ENCODE peak calls at places on chromosomes 7 and 10, in four cellular contexts. J is lower lobe of right lung, T is IMR-90, W is thoracic aorta. F is an unnamed sample. For H3K9me3, the result is how much of the 10 kb centered on the place peaks cover.

GRCh38 chr7:107660381-107661080 is at the start of gene SLC26A4:
- DNase-seq in J (no peak), T (no peak), W (no peak), F (no peak)

GRCh38 chr10:18140149-18140956 is at the start of gene CACNB2:
- DNase-seq in J (peak), T (peak), W (no peak), F (no peak)

GRCh38 chr10:124998624-124999291 is 56.8 kb downstream of the ZRANB1 start:
- DNase-seq in J (peak), T (no peak), W (no peak), F (no peak)

GRCh38 chr7:104979167-104979841 is 34.7 kb upstream of the KMT2E start:
- DNase-seq in J (no peak), T (peak), W (no peak), F (no peak)

GRCh38 chr10:75708060-75708459 is 276.6 kb downstream of the LRMDA start:
- DNase-seq in J (no peak), T (no peak), W (no peak), F (no peak)

GRCh38 chr7:69845721-69846495 is 247.6 kb downstream of the AUTS2 start:
- DNase-seq in J (no peak), T (no peak), W (no peak), F (no peak)

GRCh38 chr10:118568327-118568848 is 27.1 kb downstream of the PRLHR start:
- DNase-seq in J (no peak), T (peak), W (no peak), F (peak)

GRCh38 chr10:79189853-79190435 is 121.2 kb downstream of the ZMIZ1 start:
- DNase-seq in J (no peak), T (peak), W (no peak), F (no peak)

GRCh38 chr10:72375173-72375572 is 20.5 kb upstream of the DNAJB12 start:
- DNase-seq in J (no peak), T (peak), W (no peak), F (no peak)

GRCh38 chr7:22860784-22861482 is 38.3 kb upstream of the TOMM7 start:
- DNase-seq in J (no peak), T (no peak), W (no peak), F (no peak)

GRCh38 chr10:73744690-73744994 is 470 bp downstream of the SEC24C start:
- DNase-seq in J (peak), T (peak), W (peak), F (no peak)

GRCh38 chr10:51137741-51138529 is 63.6 kb downstream of the PRKG1 start:
- DNase-seq in J (no peak), T (peak), W (no peak), F (no peak)

GRCh38 chr7:106583133-106583532 is 77.8 kb downstream of the CCDC71L start:
- DNase-seq in J (no peak), T (peak), W (no peak), F (peak)

GRCh38 chr7:99002827-99003212 is 124.5 kb downstream of the TRRAP start:
- DNase-seq in J (no peak), T (no peak), W (no peak), F (no peak)

GRCh38 chr10:97425964-97426775 is at the start of gene PGAM1:
- DNase-seq in J (peak), T (peak), W (peak), F (peak)

GRCh38 chr10:131853610-131853964 is 47.2 kb upstream of the PPP2R2D start:
- DNase-seq in J (no peak), T (no peak), W (no peak), F (no peak)

GRCh38 chr10:48804740-48805182 is 120.1 kb downstream of the WDFY4 start:
- DNase-seq in J (no peak), T (no peak), W (no peak), F (no peak)

GRCh38 chr10:91206427-91206826 is 14.0 kb upstream of the PCGF5 start:
- DNase-seq in J (no peak), T (no peak), W (no peak), F (no peak)

GRCh38 chr10:753530-753929 is 64.1 kb upstream of the DIP2C start:
- DNase-seq in J (no peak), T (no peak), W (no peak), F (no peak)

GRCh38 chr7:120320218-120320961 is 47.4 kb downstream of the KCND2 start:
- DNase-seq in J (no peak), T (no peak), W (no peak), F (no peak)

GRCh38 chr10:92965314-92965713 is 95.3 kb upstream of the CYP26C1 start:
- DNase-seq in J (no peak), T (peak), W (no peak), F (no peak)

GRCh38 chr7:2521952-2522591 is 2.5 kb downstream of the LFNG start:
- DNase-seq in J (peak), T (no peak), W (no peak), F (no peak)

GRCh38 chr7:137454169-137455166 is 110.9 kb upstream of the PTN start:
- DNase-seq in J (no peak), T (peak), W (no peak), F (peak)

GRCh38 chr10:63553031-63553430 is 31.8 kb downstream of the REEP3 start:
- DNase-seq in J (no peak), T (peak), W (no peak), F (peak)
- TF ChIP-seq CTCF in J (no peak), T (no peak), W (no peak), F (no peak)

GRCh38 chr7:157849726-157850125 is 512.9 kb downstream of the DNAJB6 start:
- DNase-seq in J (no peak), T (no peak), W (no peak), F (no peak)

GRCh38 chr7:157851501-157852067 is 514.8 kb downstream of the DNAJB6 start:
- DNase-seq in J (peak), T (no peak), W (no peak), F (no peak)

GRCh38 chr7:157848508-157849340 is 511.9 kb downstream of the DNAJB6 start:
- DNase-seq in J (no peak), T (no peak), W (no peak), F (no peak)

GRCh38 chr7:157850481-157851444 is 514.0 kb downstream of the DNAJB6 start:
- DNase-seq in J (no peak), T (no peak), W (no peak), F (no peak)

DNA sequence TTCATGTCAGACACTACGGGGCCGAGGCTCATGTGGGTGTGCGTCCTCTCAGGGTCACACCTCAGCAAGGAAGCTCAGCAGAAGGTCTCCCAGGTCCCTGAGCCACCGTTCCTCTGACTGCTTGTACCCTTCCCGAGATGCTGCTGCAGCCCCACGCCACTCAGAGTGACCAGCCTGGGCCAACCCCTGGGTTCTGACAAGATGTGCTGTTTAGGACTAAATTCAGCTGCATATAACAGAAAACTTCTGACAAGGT is 512.5 kb downstream of the DNAJB6 start:
- DNase-seq in J (no peak), T (no peak), W (no peak), F (no peak)
- H3K9me3 ChIP-seq in J (under half), T (half or more), W (under half), F (half or more)

GRCh38 chr10:36492590-36493510 is 632.5 kb upstream of the ANKRD30A start:
- DNase-seq in J (no peak), T (peak), W (no peak), F (no peak)
- TF ChIP-seq CTCF in J (no peak), T (no peak), W (no peak), F (no peak)

GRCh38 chr7:134855467-134855866 is 76.0 kb downstream of the CALD1 start:
- DNase-seq in J (no peak), T (no peak), W (no peak), F (no peak)
- H3K9me3 ChIP-seq in J (under half), T (under half), W (under half), F (under half)

GRCh38 chr7:40192036-40192435 is 57.2 kb downstream of the SUGCT start:
- DNase-seq in J (no peak), T (peak), W (no peak), F (peak)

GRCh38 chr7:40186586-40186985 is 51.8 kb downstream of the SUGCT start:
- DNase-seq in J (no peak), T (no peak), W (no peak), F (no peak)
- TF ChIP-seq CTCF in J (no peak), T (no peak), W (no peak), F (no peak)

GRCh38 chr7:18995270-18995671 is 122.2 kb downstream of the TWIST1 start:
- DNase-seq in J (no peak), T (no peak), W (no peak), F (no peak)

GRCh38 chr7:18993933-18994668 is 123.3 kb downstream of the TWIST1 start:
- DNase-seq in J (no peak), T (peak), W (no peak), F (no peak)

GRCh38 chr7:18995811-18996400 is 121.5 kb downstream of the TWIST1 start:
- DNase-seq in J (no peak), T (peak), W (no peak), F (no peak)

GRCh38 chr7:18997477-18998130 is 119.8 kb downstream of the TWIST1 start:
- DNase-seq in J (no peak), T (no peak), W (no peak), F (no peak)

DNA sequence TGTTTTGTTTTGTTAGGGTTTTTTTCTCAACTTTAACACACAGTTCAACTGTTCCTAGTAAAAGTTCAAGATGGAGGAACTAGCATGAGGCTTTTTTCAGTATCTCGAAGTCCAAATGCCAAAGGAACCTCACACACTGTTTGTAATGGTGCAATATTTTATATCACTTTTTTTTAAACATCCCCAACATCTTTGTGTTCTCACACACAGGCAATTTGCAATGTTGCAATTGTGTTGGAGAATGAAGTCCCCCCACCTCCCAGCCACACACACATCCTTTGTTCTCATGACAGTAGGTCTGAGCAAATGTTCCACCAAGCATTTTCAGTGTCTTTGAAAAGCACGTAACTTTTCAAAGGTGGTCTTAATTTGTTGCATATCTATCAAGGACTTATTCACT is 120.9 kb downstream of the TWIST1 start:
- DNase-seq in J (no peak), T (no peak), W (no peak), F (no peak)
- H3K9me3 ChIP-seq in J (under half), T (under half), W (under half), F (under half)

GRCh38 chr7:90459888-90460287 is 9.6 kb upstream of the PTTG1IP2 start:
- DNase-seq in J (no peak), T (peak), W (no peak), F (no peak)
- TF ChIP-seq CTCF in J (no peak), T (no peak), W (no peak), F (peak)

DNA sequence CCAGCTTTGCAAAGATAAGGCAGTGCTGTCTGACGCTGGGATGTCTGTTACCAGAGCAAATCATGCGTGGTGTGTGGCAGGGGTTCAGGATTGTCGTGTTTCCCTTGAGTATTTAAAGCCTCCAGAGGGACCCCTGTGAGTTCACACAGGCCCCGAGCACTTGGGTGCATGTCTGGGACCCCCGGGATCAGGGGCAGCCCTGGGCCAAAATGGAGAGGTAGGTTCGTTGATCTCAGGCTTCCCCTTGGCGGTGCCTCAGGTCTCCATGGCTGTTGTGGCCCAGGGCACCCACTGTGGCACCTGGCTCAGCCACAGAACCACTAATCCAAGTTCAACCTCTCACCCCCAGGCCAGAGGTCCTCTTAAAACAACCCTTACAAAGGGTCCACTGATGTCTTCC is 523.1 kb upstream of the DPP6 start:
- DNase-seq in J (no peak), T (no peak), W (no peak), F (no peak)
- H3K9me3 ChIP-seq in J (under half), T (under half), W (under half), F (half or more)

GRCh38 chr7:30911133-30911532 is 520 bp upstream of the AQP1 start:
- DNase-seq in J (no peak), T (no peak), W (no peak), F (no peak)

GRCh38 chr7:30912021-30912420 is 368 bp downstream of the AQP1 start:
- DNase-seq in J (no peak), T (no peak), W (no peak), F (no peak)

GRCh38 chr7:30911561-30911969 is at the start of gene AQP1:
- DNase-seq in J (peak), T (no peak), W (peak), F (no peak)

GRCh38 chr7:30912986-30913671 is 1.5 kb downstream of the AQP1 start:
- DNase-seq in J (no peak), T (no peak), W (no peak), F (no peak)

DNA sequence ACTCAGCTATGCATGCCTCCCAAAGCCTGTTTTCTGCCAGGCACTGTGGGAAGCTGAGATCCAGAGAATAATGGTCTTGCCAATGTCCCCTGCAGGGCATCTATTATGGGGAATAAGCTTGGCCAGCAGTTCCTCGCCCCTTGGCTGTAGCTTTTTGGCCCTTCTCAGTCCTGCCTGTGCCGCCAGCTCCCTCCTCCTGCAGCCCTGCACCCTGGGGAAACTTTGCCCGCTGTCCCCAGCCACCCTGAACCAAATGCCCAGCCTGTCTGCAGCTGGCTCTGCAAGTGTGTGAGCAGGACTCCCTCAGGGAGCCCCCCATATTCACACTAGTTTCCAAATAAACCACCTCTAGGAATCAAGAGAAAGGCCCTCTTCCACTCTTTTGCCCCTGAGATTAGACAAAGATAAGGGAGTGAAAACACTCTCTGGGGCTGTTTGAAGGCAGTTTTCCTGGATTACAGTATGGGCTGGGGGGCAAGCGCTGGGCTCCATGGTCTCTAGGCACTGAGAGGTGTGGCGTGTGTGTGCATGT is 867 bp downstream of the AQP1 start:
- DNase-seq in J (no peak), T (no peak), W (no peak), F (no peak)
- TF ChIP-seq CTCF in J (no peak), T (no peak), W (no peak), F (no peak)

F was measured in AG04450.